ENCODE peak calls at places on chromosomes 6 and 20, in five cellular contexts. E is CD8-positive, alpha-beta T cell; F is amniotic epithelial cell; C is activated gamma-delta T cell treated with Interleukin-2 at 50 U/mL for 16 hours; R is DMS 273 treated with DMSO at 0.1 percent for 48 hours. K is an unnamed sample.

GRCh38 chr6:7088076-7088742 is 19.6 kb upstream of the RREB1 start:
- DNase-seq in E (peak; percentile 43), F (no peak), C (no peak), R (no peak), K (no peak)

GRCh38 chr6:43254138-43254817 is 11.0 kb downstream of the TTBK1 start:
- DNase-seq in F (peak; percentile 26), C (no peak), E (no peak), R (no peak), K (no peak)

GRCh38 chr6:159871241-159871640 is 19.5 kb upstream of the MAS1 start:
- DNase-seq in F (no peak), R (no peak), E (no peak), C (no peak), K (no peak)

GRCh38 chr6:2990179-2990931 is 9.3 kb upstream of the NQO2 start:
- DNase-seq in F (peak; percentile 89), E (peak; percentile 60), R (no peak), C (no peak), K (no peak)

GRCh38 chr20:10609726-10610125 is 64.1 kb downstream of the JAG1 start:
- DNase-seq in E (no peak), C (no peak), R (no peak), F (no peak), K (no peak)

GRCh38 chr6:170137911-170138910 is 152.7 kb downstream of the DLL1 start:
- DNase-seq in F (no peak), E (peak; percentile 43), R (no peak), C (no peak), K (no peak)

GRCh38 chr20:57620274-57620990 is at the start of gene ZBP1:
- DNase-seq in E (peak; percentile 72), C (peak; percentile 49), F (no peak), R (no peak), K (peak; percentile 75)

GRCh38 chr6:139452176-139452876 is 77.9 kb upstream of the CITED2 start:
- DNase-seq in F (no peak), R (peak; percentile 51), C (no peak), E (no peak), K (no peak)

GRCh38 chr6:13866291-13866690 is 51.9 kb upstream of the MCUR1 start:
- DNase-seq in F (no peak), R (peak; percentile 73), E (no peak), C (no peak), K (no peak)

GRCh38 chr6:75620387-75621304 is 19.0 kb downstream of the SENP6 start:
- DNase-seq in F (peak; percentile 58), C (no peak), R (no peak), E (no peak), K (no peak)

GRCh38 chr20:14093652-14094051 is 98.3 kb downstream of the MACROD2 start:
- DNase-seq in R (no peak), E (no peak), F (no peak), C (no peak), K (no peak)

GRCh38 chr6:105757512-105758200 is 328.5 kb upstream of the PRDM1 start:
- DNase-seq in F (no peak), E (no peak), R (no peak), C (no peak), K (no peak)

GRCh38 chr6:22613695-22614094 is 44.3 kb downstream of the HDGFL1 start:
- DNase-seq in F (peak; percentile 78), E (no peak), R (no peak), C (no peak), K (no peak)

GRCh38 chr6:403659-404655 is 12.4 kb downstream of the IRF4 start:
- DNase-seq in C (no peak), E (no peak), R (no peak), F (no peak), K (no peak)

GRCh38 chr6:129251669-129252376 is 368.9 kb downstream of the LAMA2 start:
- DNase-seq in C (peak; percentile 30), E (no peak), F (peak; percentile 76), R (peak; percentile 13), K (no peak)

GRCh38 chr20:17787816-17788215 is 88.0 kb downstream of the BANF2 start:
- DNase-seq in E (no peak), R (no peak), C (no peak), F (no peak), K (no peak)

GRCh38 chr20:20683020-20683419 is 29.4 kb downstream of the RALGAPA2 start:
- DNase-seq in R (no peak), E (no peak), C (no peak), F (no peak), K (no peak)

GRCh38 chr6:82385961-82386360 is 22.3 kb downstream of the TPBG start:
- DNase-seq in C (no peak), R (no peak), E (no peak), F (no peak), K (no peak)

GRCh38 chr20:38473353-38473795 is 731 bp downstream of the RALGAPB start:
- DNase-seq in E (no peak), F (peak; percentile 12), R (no peak), C (no peak), K (no peak)